ENCODE peak calls at places on chromosome 11, in eight cellular contexts. P is neuronal stem cell; Q is HT-29; Y is kidney epithelial cell; F is EL; L is CD8-positive, alpha-beta memory T cell; V is mesenchymal stem cell; T is memory B cell. I is an unnamed sample.
A peak's percentile ranks its signal among the peaks of the same experiment; 100 is the strongest.

GRCh38 chr11:41206388-41206787 is 253.1 kb downstream of the LRRC4C start:
- DNase-seq in P (no peak), Q (no peak), Y (no peak), F (no peak), L (no peak), V (no peak), T (no peak), I (no peak)

GRCh38 chr11:8768625-8769333 is 86.2 kb downstream of the RPL27A start:
- DNase-seq in P (no peak), Q (peak; percentile 24), Y (no peak), F (peak; percentile 91), L (no peak), V (peak; percentile 77), T (no peak), I (peak; percentile 78)

GRCh38 chr11:134398079-134398444 is 14.0 kb downstream of the B3GAT1 start:
- DNase-seq in P (no peak), Q (no peak), Y (no peak), F (no peak), L (no peak), V (no peak), T (no peak), I (no peak)

GRCh38 chr11:118870396-118871343 is 13.0 kb upstream of the CXCR5 start:
- DNase-seq in P (no peak), Q (no peak), Y (peak; percentile 44), F (peak; percentile 37), L (no peak), V (no peak), T (peak; percentile 69), I (no peak)

GRCh38 chr11:74135516-74135840 is 35.3 kb downstream of the C2CD3 start:
- DNase-seq in P (no peak), Q (no peak), Y (no peak), F (no peak), L (no peak), V (peak; percentile 21), T (no peak), I (no peak)

GRCh38 chr11:94665116-94665659 is 98.0 kb downstream of the PIWIL4 start:
- DNase-seq in P (no peak), Q (peak; percentile 62), Y (no peak), F (no peak), L (no peak), V (no peak), T (no peak), I (no peak)

GRCh38 chr11:100774859-100775258 is 87.8 kb downstream of the ARHGAP42 start:
- DNase-seq in P (no peak), Q (peak; percentile 68), Y (peak; percentile 48), F (no peak), L (no peak), V (no peak), T (no peak), I (no peak)

GRCh38 chr11:115612331-115612730 is 108.1 kb upstream of the CADM1 start:
- DNase-seq in P (no peak), Q (no peak), Y (no peak), F (no peak), L (no peak), V (peak; percentile 51), T (no peak), I (no peak)

GRCh38 chr11:93846411-93846810 is 4.0 kb downstream of the VSTM5 start:
- DNase-seq in P (no peak), Q (no peak), Y (no peak), F (peak; percentile 79), L (no peak), V (peak; percentile 2), T (no peak), I (no peak)

GRCh38 chr11:126703661-126704060 is 296.9 kb downstream of the KIRREL3 start:
- DNase-seq in P (no peak), Q (no peak), Y (no peak), F (peak; percentile 15), L (no peak), V (no peak), T (no peak), I (no peak)